ENCODE peak calls at places on chromosome 5, in four cellular contexts. E is NCI-H1092; F is naive B cell; X is activated effector memory CD4-positive, alpha-beta T cell treated with Interleukin-2 at 50 U/mL for 16 hours. I is an unnamed sample.

GRCh38 chr5:74112372-74112875 is 486.4 kb downstream of the ARHGEF28 start:
- DNase-seq in E (no peak), F (no peak), X (no peak), I (no peak)

GRCh38 chr5:94811341-94811740 is 192.9 kb downstream of the SLF1 start:
- DNase-seq in E (no peak), F (no peak), X (no peak), I (no peak)

GRCh38 chr5:76391014-76391413 is 12.1 kb upstream of the IQGAP2 start:
- DNase-seq in E (no peak), F (no peak), X (no peak), I (no peak)

GRCh38 chr5:148347706-148348105 is 12.3 kb downstream of the SPINK9 start:
- DNase-seq in E (no peak), F (no peak), X (no peak), I (no peak)

GRCh38 chr5:150180241-150181027 is 9.4 kb upstream of the SLC6A7 start:
- DNase-seq in E (no peak), F (no peak), X (no peak), I (no peak)

GRCh38 chr5:9034671-9035070 is 511.2 kb downstream of the SEMA5A start:
- DNase-seq in E (no peak), F (no peak), X (no peak), I (no peak)

GRCh38 chr5:5589857-5590256 is 167.4 kb downstream of the ICE1 start:
- DNase-seq in E (no peak), F (no peak), X (no peak), I (no peak)

GRCh38 chr5:145450286-145450969 is 384.7 kb downstream of the PRELID2 start:
- DNase-seq in E (no peak), F (no peak), X (no peak), I (no peak)

GRCh38 chr5:87885727-87886126 is 382.9 kb downstream of the TMEM161B start:
- DNase-seq in E (no peak), F (no peak), X (no peak), I (no peak)

GRCh38 chr5:143921525-143922311 is 109.8 kb downstream of the HMHB1 start:
- DNase-seq in E (no peak), F (no peak), X (no peak), I (no peak)

GRCh38 chr5:106481375-106481774 is 1189.4 kb downstream of the EFNA5 start:
- DNase-seq in E (no peak), F (no peak), X (no peak), I (no peak)

GRCh38 chr5:124957063-124957462 is 210.6 kb upstream of the ZNF608 start:
- DNase-seq in E (no peak), F (no peak), X (no peak), I (no peak)

GRCh38 chr5:91095786-91096380 is 287.2 kb downstream of the ARRDC3 start:
- DNase-seq in E (no peak), F (no peak), X (no peak), I (no peak)

I was measured in T-helper 22 cell.